ENCODE peak calls at places on chromosomes 11 and 22, in ten cellular contexts. One of them, this sample, is unnamed. For H3K4me1, the result is how much of the 10 kb centered on the place peaks cover.

GRCh38 chr11:47271961-47272661 is 2.2 kb downstream of the MADD start:
- DNase-seq in IMR-90: no peak
- DNase-seq in cardiac muscle cell: peak
- DNase-seq in tibial artery: no peak
- DNase-seq in effector memory CD4-positive, alpha-beta T cell: no peak
- DNase-seq in GM23338: peak
- DNase-seq in pancreas: peak
- DNase-seq in neuronal stem cell: no peak
- DNase-seq in body of pancreas: peak
- DNase-seq in adrenal gland: peak
- DNase-seq in this sample: peak

GRCh38 chr11:15493921-15494630 is 379.4 kb downstream of the INSC start:
- DNase-seq in IMR-90: no peak
- DNase-seq in cardiac muscle cell: no peak
- DNase-seq in tibial artery: no peak
- DNase-seq in effector memory CD4-positive, alpha-beta T cell: no peak
- DNase-seq in GM23338: no peak
- DNase-seq in pancreas: peak
- DNase-seq in neuronal stem cell: no peak
- DNase-seq in body of pancreas: peak
- DNase-seq in adrenal gland: no peak
- DNase-seq in this sample: no peak

GRCh38 chr11:2951235-2952110 is 22.3 kb upstream of the PHLDA2 start:
- DNase-seq in IMR-90: peak
- DNase-seq in cardiac muscle cell: no peak
- DNase-seq in tibial artery: no peak
- DNase-seq in effector memory CD4-positive, alpha-beta T cell: no peak
- DNase-seq in GM23338: no peak
- DNase-seq in pancreas: no peak
- DNase-seq in neuronal stem cell: no peak
- DNase-seq in body of pancreas: no peak
- DNase-seq in adrenal gland: no peak
- DNase-seq in this sample: no peak

GRCh38 chr11:113773092-113773415 is 438 bp downstream of the ZW10 start:
- DNase-seq in IMR-90: peak
- DNase-seq in cardiac muscle cell: peak
- DNase-seq in tibial artery: no peak
- DNase-seq in effector memory CD4-positive, alpha-beta T cell: no peak
- DNase-seq in GM23338: peak
- DNase-seq in pancreas: no peak
- DNase-seq in neuronal stem cell: no peak
- DNase-seq in body of pancreas: peak
- DNase-seq in adrenal gland: no peak
- DNase-seq in this sample: no peak

GRCh38 chr11:114832532-114833125 is 154.3 kb downstream of the NXPE2 start:
- DNase-seq in IMR-90: no peak
- DNase-seq in cardiac muscle cell: peak
- DNase-seq in tibial artery: no peak
- DNase-seq in effector memory CD4-positive, alpha-beta T cell: no peak
- DNase-seq in GM23338: peak
- DNase-seq in pancreas: no peak
- DNase-seq in neuronal stem cell: no peak
- DNase-seq in body of pancreas: no peak
- DNase-seq in adrenal gland: no peak
- DNase-seq in this sample: no peak

GRCh38 chr22:21917206-21917958 is 35.3 kb downstream of the PPM1F start:
- DNase-seq in IMR-90: no peak
- DNase-seq in cardiac muscle cell: peak
- DNase-seq in tibial artery: no peak
- DNase-seq in effector memory CD4-positive, alpha-beta T cell: no peak
- DNase-seq in GM23338: peak
- DNase-seq in pancreas: peak
- DNase-seq in neuronal stem cell: no peak
- DNase-seq in body of pancreas: peak
- DNase-seq in adrenal gland: peak
- DNase-seq in this sample: no peak

GRCh38 chr11:6258571-6258998 is 1.1 kb upstream of the CCKBR start:
- DNase-seq in IMR-90: no peak
- DNase-seq in cardiac muscle cell: peak
- DNase-seq in tibial artery: no peak
- DNase-seq in effector memory CD4-positive, alpha-beta T cell: no peak
- DNase-seq in GM23338: peak
- DNase-seq in pancreas: peak
- DNase-seq in neuronal stem cell: peak
- DNase-seq in body of pancreas: peak
- DNase-seq in adrenal gland: no peak
- DNase-seq in this sample: no peak

GRCh38 chr22:40922484-40923303 is 28.5 kb upstream of the RBX1 start:
- DNase-seq in IMR-90: peak
- DNase-seq in cardiac muscle cell: peak
- DNase-seq in tibial artery: no peak
- DNase-seq in effector memory CD4-positive, alpha-beta T cell: no peak
- DNase-seq in GM23338: peak
- DNase-seq in pancreas: no peak
- DNase-seq in neuronal stem cell: peak
- DNase-seq in body of pancreas: peak
- DNase-seq in adrenal gland: no peak
- DNase-seq in this sample: peak

GRCh38 chr11:112269139-112269538 is 8.5 kb upstream of the PLET1 start:
- DNase-seq in IMR-90: no peak
- DNase-seq in cardiac muscle cell: no peak
- DNase-seq in tibial artery: no peak
- DNase-seq in effector memory CD4-positive, alpha-beta T cell: no peak
- DNase-seq in GM23338: no peak
- DNase-seq in pancreas: no peak
- DNase-seq in neuronal stem cell: no peak
- DNase-seq in body of pancreas: no peak
- DNase-seq in adrenal gland: no peak
- DNase-seq in this sample: no peak

GRCh38 chr11:80592546-80592945 is 1151.7 kb upstream of the TENM4 start:
- DNase-seq in IMR-90: no peak
- DNase-seq in cardiac muscle cell: no peak
- DNase-seq in tibial artery: no peak
- DNase-seq in effector memory CD4-positive, alpha-beta T cell: no peak
- DNase-seq in GM23338: no peak
- DNase-seq in pancreas: no peak
- DNase-seq in neuronal stem cell: no peak
- DNase-seq in body of pancreas: no peak
- DNase-seq in adrenal gland: no peak
- DNase-seq in this sample: no peak

GRCh38 chr11:72475359-72475758 is 41.0 kb upstream of the CLPB start:
- DNase-seq in IMR-90: no peak
- DNase-seq in cardiac muscle cell: no peak
- DNase-seq in tibial artery: no peak
- DNase-seq in effector memory CD4-positive, alpha-beta T cell: no peak
- DNase-seq in GM23338: no peak
- DNase-seq in pancreas: no peak
- DNase-seq in neuronal stem cell: no peak
- DNase-seq in body of pancreas: no peak
- DNase-seq in adrenal gland: no peak
- DNase-seq in this sample: no peak

GRCh38 chr11:3867209-3868071 is 12.0 kb downstream of the STIM1 start:
- DNase-seq in IMR-90: no peak
- DNase-seq in cardiac muscle cell: peak
- DNase-seq in tibial artery: no peak
- DNase-seq in effector memory CD4-positive, alpha-beta T cell: no peak
- DNase-seq in GM23338: no peak
- DNase-seq in pancreas: peak
- DNase-seq in neuronal stem cell: no peak
- DNase-seq in body of pancreas: peak
- DNase-seq in adrenal gland: peak
- DNase-seq in this sample: peak

GRCh38 chr11:116638463-116638862 is 134.3 kb downstream of the BUD13 start:
- DNase-seq in IMR-90: no peak
- DNase-seq in cardiac muscle cell: no peak
- DNase-seq in tibial artery: no peak
- DNase-seq in effector memory CD4-positive, alpha-beta T cell: no peak
- DNase-seq in GM23338: no peak
- DNase-seq in pancreas: no peak
- DNase-seq in neuronal stem cell: no peak
- DNase-seq in body of pancreas: no peak
- DNase-seq in adrenal gland: no peak
- DNase-seq in this sample: no peak

GRCh38 chr11:114087028-114087427 is 27.5 kb downstream of the ZBTB16 start:
- DNase-seq in IMR-90: no peak
- DNase-seq in cardiac muscle cell: no peak
- DNase-seq in tibial artery: no peak
- DNase-seq in effector memory CD4-positive, alpha-beta T cell: no peak
- DNase-seq in GM23338: no peak
- DNase-seq in pancreas: no peak
- DNase-seq in neuronal stem cell: no peak
- DNase-seq in body of pancreas: no peak
- DNase-seq in adrenal gland: no peak
- DNase-seq in this sample: no peak

GRCh38 chr22:24157783-24158170 is 23.5 kb upstream of the SUSD2 start:
- DNase-seq in IMR-90: no peak
- DNase-seq in cardiac muscle cell: no peak
- DNase-seq in tibial artery: peak
- DNase-seq in effector memory CD4-positive, alpha-beta T cell: no peak
- DNase-seq in GM23338: no peak
- DNase-seq in pancreas: no peak
- DNase-seq in neuronal stem cell: no peak
- DNase-seq in body of pancreas: no peak
- DNase-seq in adrenal gland: no peak
- DNase-seq in this sample: no peak

GRCh38 chr22:37290737-37291136 is 8.4 kb downstream of the CYTH4 start:
- DNase-seq in IMR-90: peak
- DNase-seq in cardiac muscle cell: no peak
- DNase-seq in tibial artery: no peak
- DNase-seq in effector memory CD4-positive, alpha-beta T cell: no peak
- DNase-seq in GM23338: no peak
- DNase-seq in pancreas: no peak
- DNase-seq in neuronal stem cell: no peak
- DNase-seq in body of pancreas: no peak
- DNase-seq in adrenal gland: no peak
- DNase-seq in this sample: no peak

DNA sequence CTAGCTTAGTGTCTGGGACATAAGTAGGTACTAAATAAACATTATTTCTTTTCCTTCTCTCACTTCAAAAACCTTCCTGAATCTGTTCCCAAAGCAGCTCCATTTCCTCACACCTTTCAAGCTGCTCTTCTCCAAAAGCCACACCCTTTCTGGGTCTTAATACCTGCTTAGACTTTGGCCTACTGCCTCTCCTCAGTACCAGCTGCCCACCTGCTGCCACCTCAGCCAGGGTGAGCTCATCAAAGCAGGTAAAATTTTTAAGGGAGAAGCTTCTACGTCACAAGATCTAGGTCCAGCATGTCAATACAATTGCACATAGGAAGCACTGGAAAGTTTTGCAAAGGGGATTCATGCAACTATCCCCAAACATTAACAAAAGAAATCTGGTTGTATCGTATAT is 108.4 kb downstream of the RPL27A start:
- DNase-seq in IMR-90: no peak
- DNase-seq in cardiac muscle cell: no peak
- DNase-seq in tibial artery: no peak
- DNase-seq in effector memory CD4-positive, alpha-beta T cell: no peak
- DNase-seq in GM23338: no peak
- DNase-seq in pancreas: no peak
- DNase-seq in neuronal stem cell: no peak
- DNase-seq in body of pancreas: no peak
- DNase-seq in adrenal gland: no peak
- DNase-seq in this sample: no peak
- H3K4me1 ChIP-seq in IMR-90: under half
- H3K4me1 ChIP-seq in cardiac muscle cell: under half
- H3K4me1 ChIP-seq in tibial artery: under half
- H3K4me1 ChIP-seq in effector memory CD4-positive, alpha-beta T cell: under half
- H3K4me1 ChIP-seq in GM23338: under half
- H3K4me1 ChIP-seq in pancreas: half or more
- H3K4me1 ChIP-seq in neuronal stem cell: under half
- H3K4me1 ChIP-seq in body of pancreas: half or more
- H3K4me1 ChIP-seq in adrenal gland: under half
- H3K4me1 ChIP-seq in this sample: half or more

DNA sequence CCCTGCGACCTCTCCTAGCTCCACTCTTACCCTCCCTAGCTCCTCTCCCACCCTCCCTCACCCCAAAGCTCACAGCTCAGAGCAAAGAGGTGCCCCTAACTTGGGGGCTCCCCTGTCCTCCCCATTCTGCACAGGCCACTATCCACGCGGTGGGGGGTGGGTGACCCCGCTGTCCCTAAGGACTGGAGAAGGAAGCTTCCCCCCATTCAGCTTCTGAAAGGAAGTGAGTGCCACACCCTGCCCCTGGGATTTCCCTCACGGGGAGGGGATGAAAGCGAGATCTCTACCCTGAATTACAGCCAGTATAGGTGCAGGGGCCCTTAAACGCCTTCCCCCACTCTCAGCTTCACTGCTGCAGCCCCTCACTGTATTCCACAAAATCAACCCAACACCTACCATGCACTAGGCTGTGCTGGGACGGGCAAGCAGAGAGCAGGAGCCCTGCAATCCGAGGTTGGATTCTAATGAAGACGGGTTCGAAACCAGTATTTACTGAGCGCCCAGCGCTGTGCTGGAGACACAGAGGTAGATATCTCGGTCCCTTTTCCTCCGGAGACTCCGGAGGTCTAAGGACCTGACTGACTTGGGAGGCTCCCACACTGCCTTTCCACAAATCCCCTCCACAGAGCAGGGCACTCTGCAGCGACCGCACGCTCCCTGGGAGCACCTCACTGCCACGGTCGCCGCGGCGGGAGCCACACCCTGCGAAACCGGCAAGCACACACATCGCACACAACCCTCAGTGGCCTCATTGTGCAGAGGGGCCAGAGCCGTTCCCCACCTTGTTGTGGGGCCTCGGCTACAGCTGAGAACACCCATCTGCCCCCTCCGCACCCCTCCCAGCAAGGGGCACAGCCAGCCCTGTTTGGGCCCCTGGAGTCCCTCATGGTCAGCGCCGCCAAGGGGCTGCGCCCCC is 1.8 kb downstream of the AHNAK start:
- DNase-seq in IMR-90: no peak
- DNase-seq in cardiac muscle cell: no peak
- DNase-seq in tibial artery: no peak
- DNase-seq in effector memory CD4-positive, alpha-beta T cell: no peak
- DNase-seq in GM23338: no peak
- DNase-seq in pancreas: peak
- DNase-seq in neuronal stem cell: no peak
- DNase-seq in body of pancreas: no peak
- DNase-seq in adrenal gland: no peak
- DNase-seq in this sample: no peak
- H3K4me1 ChIP-seq in IMR-90: under half
- H3K4me1 ChIP-seq in cardiac muscle cell: under half
- H3K4me1 ChIP-seq in tibial artery: half or more
- H3K4me1 ChIP-seq in effector memory CD4-positive, alpha-beta T cell: half or more
- H3K4me1 ChIP-seq in GM23338: under half
- H3K4me1 ChIP-seq in pancreas: half or more
- H3K4me1 ChIP-seq in neuronal stem cell: under half
- H3K4me1 ChIP-seq in body of pancreas: half or more
- H3K4me1 ChIP-seq in adrenal gland: under half
- H3K4me1 ChIP-seq in this sample: under half

GRCh38 chr22:22927196-22927887 is 39.7 kb downstream of the IGLL5 start:
- DNase-seq in IMR-90: no peak
- DNase-seq in cardiac muscle cell: no peak
- DNase-seq in tibial artery: no peak
- DNase-seq in effector memory CD4-positive, alpha-beta T cell: no peak
- DNase-seq in GM23338: no peak
- DNase-seq in pancreas: no peak
- DNase-seq in neuronal stem cell: no peak
- DNase-seq in body of pancreas: no peak
- DNase-seq in adrenal gland: no peak
- DNase-seq in this sample: no peak
- H3K4me1 ChIP-seq in IMR-90: under half
- H3K4me1 ChIP-seq in cardiac muscle cell: under half
- H3K4me1 ChIP-seq in tibial artery: under half
- H3K4me1 ChIP-seq in effector memory CD4-positive, alpha-beta T cell: under half
- H3K4me1 ChIP-seq in GM23338: under half
- H3K4me1 ChIP-seq in pancreas: under half
- H3K4me1 ChIP-seq in neuronal stem cell: under half
- H3K4me1 ChIP-seq in body of pancreas: under half
- H3K4me1 ChIP-seq in adrenal gland: under half
- H3K4me1 ChIP-seq in this sample: half or more

GRCh38 chr11:134228625-134229024 is 4.2 kb downstream of the VPS26B start:
- DNase-seq in IMR-90: no peak
- DNase-seq in cardiac muscle cell: no peak
- DNase-seq in tibial artery: no peak
- DNase-seq in effector memory CD4-positive, alpha-beta T cell: no peak
- DNase-seq in GM23338: no peak
- DNase-seq in pancreas: no peak
- DNase-seq in neuronal stem cell: no peak
- DNase-seq in body of pancreas: no peak
- DNase-seq in adrenal gland: no peak
- DNase-seq in this sample: peak
- H3K4me1 ChIP-seq in IMR-90: under half
- H3K4me1 ChIP-seq in cardiac muscle cell: under half
- H3K4me1 ChIP-seq in tibial artery: under half
- H3K4me1 ChIP-seq in effector memory CD4-positive, alpha-beta T cell: under half
- H3K4me1 ChIP-seq in GM23338: under half
- H3K4me1 ChIP-seq in pancreas: under half
- H3K4me1 ChIP-seq in neuronal stem cell: under half
- H3K4me1 ChIP-seq in body of pancreas: under half
- H3K4me1 ChIP-seq in adrenal gland: under half
- H3K4me1 ChIP-seq in this sample: under half